ENCODE peak calls at places on chromosomes 5 and 9, in seven cellular contexts. I is HCT116, D is GM12878, V is SK-N-SH, E is K562, X is HepG2, Y is H1. U is an unnamed sample.

GRCh38 chr5:39164016-39164415 is 55.3 kb downstream of the FYB1 start:
- DNase-seq in Y (no peak), I (no peak), D (no peak), V (no peak), X (no peak), E (no peak), U (no peak)

GRCh38 chr9:2621678-2622360 is at the start of gene VLDLR:
- DNase-seq in D (no peak), V (peak; percentile 90), X (no peak), I (no peak), E (peak; percentile 58), Y (peak; percentile 81), U (no peak)

GRCh38 chr5:168908207-168908606 is 329.0 kb upstream of the PANK3 start:
- DNase-seq in I (no peak), X (no peak), V (no peak), Y (no peak), E (no peak), D (no peak), U (no peak)

GRCh38 chr5:124932791-124933600 is 186.6 kb upstream of the ZNF608 start:
- DNase-seq in Y (no peak), D (no peak), I (no peak), V (peak; percentile 53), E (no peak), X (no peak), U (no peak)

GRCh38 chr5:139662617-139663016 is 14.5 kb downstream of the CXXC5 start:
- DNase-seq in X (no peak), V (no peak), I (no peak), Y (no peak), E (no peak), D (no peak), U (no peak)

GRCh38 chr5:96026334-96027065 is 64.8 kb upstream of the ELL2 start:
- DNase-seq in Y (no peak), E (no peak), V (no peak), I (peak; percentile 27), X (no peak), D (no peak), U (no peak)

GRCh38 chr5:67887648-67888047 is 327.9 kb upstream of the PIK3R1 start:
- DNase-seq in Y (no peak), I (no peak), E (no peak), V (no peak), D (no peak), X (no peak), U (no peak)

GRCh38 chr5:142512680-142513042 is 173.2 kb downstream of the FGF1 start:
- DNase-seq in D (no peak), Y (no peak), E (no peak), X (peak; percentile 34), I (peak; percentile 21), V (no peak), U (peak; percentile 43)

GRCh38 chr9:76658510-76659231 is 105.6 kb upstream of the PCA3 start:
- DNase-seq in D (no peak), Y (no peak), V (no peak), E (no peak), X (peak; percentile 38), I (peak; percentile 26), U (no peak)

GRCh38 chr5:77518304-77518703 is 26.2 kb upstream of the WDR41 start:
- DNase-seq in I (peak; percentile 23), E (no peak), V (peak; percentile 14), Y (no peak), X (peak; percentile 18), D (no peak), U (no peak)

GRCh38 chr5:136560111-136560510 is 194.8 kb upstream of the TRPC7 start:
- DNase-seq in E (no peak), D (no peak), V (no peak), I (no peak), Y (no peak), X (no peak), U (no peak)

GRCh38 chr5:79935992-79936643 is 54.9 kb downstream of the MTX3 start:
- DNase-seq in E (no peak), Y (no peak), D (no peak), I (no peak), V (no peak), X (no peak), U (no peak)

GRCh38 chr5:71937906-71938698 is 169.2 kb upstream of the MAP1B start:
- DNase-seq in Y (no peak), X (no peak), I (no peak), V (no peak), D (no peak), E (no peak), U (no peak)

GRCh38 chr5:171630047-171630669 is 155.5 kb upstream of the SMIM23 start:
- DNase-seq in D (no peak), V (peak; percentile 91), X (no peak), E (peak; percentile 31), Y (peak; percentile 82), I (peak; percentile 41), U (no peak)

GRCh38 chr5:14110680-14111079 is 32.5 kb upstream of the TRIO start:
- DNase-seq in X (no peak), Y (no peak), E (no peak), V (no peak), I (no peak), D (no peak), U (no peak)

GRCh38 chr5:133783481-133783880 is 171.1 kb upstream of the FSTL4 start:
- DNase-seq in E (no peak), D (no peak), V (no peak), I (no peak), Y (no peak), X (no peak), U (no peak)

GRCh38 chr5:73415617-73416016 is 33.0 kb downstream of the FOXD1 start:
- DNase-seq in D (no peak), I (no peak), V (no peak), X (no peak), E (no peak), Y (no peak), U (no peak)

GRCh38 chr5:141411575-141411974 is 1.2 kb upstream of the PCDHGA10 start:
- DNase-seq in I (no peak), V (no peak), X (no peak), D (no peak), E (no peak), Y (no peak), U (no peak)
- H3K9me3 ChIP-seq in I (no peaks in the 10 kb centered on the region), V (no peaks in the 10 kb centered on the region), X (no peaks in the 10 kb centered on the region), D (peaks cover 13% of the 10 kb centered on the region), E (no peaks in the 10 kb centered on the region), Y (peaks cover 8% of the 10 kb centered on the region), U (no peaks in the 10 kb centered on the region)

GRCh38 chr9:92341578-92341977 is 15.8 kb downstream of the CENPP start:
- DNase-seq in Y (no peak), E (no peak), V (peak; percentile 76), X (no peak), I (no peak), D (no peak), U (no peak)
- TF ChIP-seq SIN3A in Y (no peak), E (no peak), V (no peak), X (no peak), I (no peak), D (no peak), U (no peak)

DNA sequence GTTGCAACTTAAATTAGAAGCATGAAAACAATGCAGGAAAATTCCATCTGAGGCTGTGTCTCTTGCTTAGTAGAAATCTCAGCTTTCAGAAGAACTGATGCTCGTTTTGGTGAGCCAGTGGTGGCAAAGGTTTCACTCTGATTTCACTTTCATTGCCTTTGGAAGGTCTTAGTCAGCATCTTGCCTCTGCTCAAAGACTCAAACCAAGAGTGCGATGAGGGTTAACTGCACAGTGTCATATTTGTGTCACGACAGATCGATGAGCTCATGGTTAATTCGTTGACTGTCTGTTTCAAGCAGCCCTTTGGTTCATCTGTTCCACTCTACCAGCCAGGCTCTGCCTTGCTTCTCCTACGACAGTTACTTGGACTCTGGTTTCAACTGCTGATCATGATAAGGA is 331.3 kb upstream of the KIF2A start:
- DNase-seq in V (no peak), Y (no peak), I (no peak), E (no peak), D (no peak), X (no peak), U (no peak)
- H3K4me3 ChIP-seq in V (no peak overlapping the region), Y (no peak overlapping the region), I (no peak overlapping the region), E (no peak overlapping the region), D (no peak overlapping the region), X (no peak overlapping the region), U (no peak overlapping the region)

GRCh38 chr9:135131488-135131887 is 44.0 kb downstream of the OLFM1 start:
- DNase-seq in E (no peak), Y (no peak), D (no peak), X (no peak), I (no peak), V (no peak), U (no peak)
- H3K9me3 ChIP-seq in E (no peaks in the 10 kb centered on the region), Y (peaks cover 5% of the 10 kb centered on the region), D (no peaks in the 10 kb centered on the region), X (no peaks in the 10 kb centered on the region), I (no peaks in the 10 kb centered on the region), V (no peaks in the 10 kb centered on the region), U (no peaks in the 10 kb centered on the region)

DNA sequence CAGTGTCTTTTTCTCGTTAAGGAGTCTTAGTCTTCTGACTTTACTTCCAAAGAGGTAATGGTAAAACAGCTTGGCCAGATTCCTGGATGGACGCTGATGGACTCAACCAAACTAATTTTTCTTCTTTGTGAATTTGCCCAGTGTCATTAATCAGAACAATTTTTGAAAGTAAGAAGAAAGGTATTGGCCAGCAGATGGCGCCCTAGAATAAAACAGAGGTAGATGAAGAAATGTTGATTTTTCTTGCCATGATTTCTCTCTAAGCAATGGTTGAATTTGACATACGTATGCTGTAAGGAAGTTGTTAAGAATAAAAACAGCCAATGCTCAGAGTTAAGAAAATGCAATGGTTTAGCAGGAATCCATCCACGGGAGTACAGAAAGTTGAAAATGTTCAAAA is 500.0 kb downstream of the DIRAS2 start:
- DNase-seq in I (peak; percentile 21), E (peak; percentile 7), D (no peak), Y (peak; percentile 71), V (peak; percentile 24), X (peak; percentile 35), U (no peak)
- TF ChIP-seq SIN3A in I (no peak), E (no peak), D (no peak), Y (no peak), V (no peak), X (no peak), U (no peak)

U was measured in Panc1.